ENCODE peak calls at places on chromosomes 4 and X, in nine cellular contexts. L, T, R, W, B, Q, M, E and V are unnamed samples.

GRCh38 chrX:85993539-85994197 is 53.7 kb downstream of the CHM start:
- DNase-seq in B (no peak), M (no peak), Q (no peak), L (peak; percentile 38), E (no peak), W (no peak), R (no peak), T (no peak), V (no peak)

GRCh38 chrX:150517303-150517896 is 51.0 kb upstream of the MTM1 start:
- DNase-seq in E (no peak), M (no peak), B (no peak), R (no peak), L (peak; percentile 48), Q (no peak), W (no peak), T (peak; percentile 33), V (no peak)

GRCh38 chr4:102363033-102363432 is 17.8 kb upstream of the SLC39A8 start:
- DNase-seq in L (no peak), B (no peak), E (no peak), Q (no peak), T (no peak), W (no peak), R (no peak), M (no peak), V (no peak)

GRCh38 chr4:82613111-82613510 is 51.3 kb upstream of the TMEM150C start:
- DNase-seq in B (no peak), M (no peak), L (no peak), R (no peak), T (no peak), E (no peak), Q (no peak), W (no peak), V (no peak)

GRCh38 chr4:172596206-172596605 is 572.4 kb upstream of the GALNT7 start:
- DNase-seq in T (no peak), E (no peak), L (no peak), M (no peak), Q (no peak), R (no peak), W (no peak), B (no peak), V (no peak)

GRCh38 chrX:6170424-6170823 is 58.2 kb downstream of the NLGN4X start:
- DNase-seq in T (no peak), M (no peak), Q (no peak), R (no peak), B (no peak), E (no peak), L (no peak), W (no peak), V (no peak)

GRCh38 chrX:38117485-38117884 is 103.2 kb downstream of the SRPX start:
- DNase-seq in Q (no peak), B (peak; percentile 92), M (no peak), R (no peak), W (no peak), E (no peak), T (no peak), L (peak; percentile 11), V (no peak)

GRCh38 chrX:10554612-10555270 is 65.6 kb downstream of the MID1 start:
- DNase-seq in M (no peak), Q (no peak), T (no peak), L (no peak), W (no peak), R (no peak), E (no peak), B (no peak), V (no peak)

GRCh38 chrX:137151403-137151802 is 117.6 kb upstream of the GPR101 start:
- DNase-seq in Q (no peak), T (no peak), R (no peak), E (no peak), L (no peak), W (no peak), B (no peak), M (no peak), V (no peak)

GRCh38 chr4:53920116-53920515 is 144.3 kb downstream of the CHIC2 start:
- DNase-seq in W (peak; percentile 77), R (no peak), L (peak; percentile 25), B (no peak), M (no peak), Q (no peak), E (no peak), T (no peak), V (no peak)

GRCh38 chrX:46251755-46252154 is 293.5 kb downstream of the ZNF674 start:
- DNase-seq in B (no peak), L (peak; percentile 26), E (no peak), M (no peak), T (no peak), R (no peak), W (no peak), Q (no peak), V (no peak)

GRCh38 chrX:137999542-137999941 is 433.6 kb downstream of the ZIC3 start:
- DNase-seq in R (no peak), T (no peak), B (no peak), W (no peak), E (no peak), L (no peak), M (no peak), Q (no peak), V (no peak)

GRCh38 chr4:6727943-6728250 is 11.9 kb downstream of the BLOC1S4 start:
- DNase-seq in L (peak; percentile 35), B (no peak), R (no peak), W (no peak), E (no peak), T (no peak), M (no peak), Q (no peak), V (no peak)

GRCh38 chr4:128757712-128758111 is 51.8 kb upstream of the JADE1 start:
- DNase-seq in M (peak; percentile 33), B (no peak), L (peak; percentile 27), R (no peak), E (no peak), T (no peak), Q (no peak), W (no peak), V (no peak)

GRCh38 chr4:169485084-169485483 is 127.3 kb downstream of the NEK1 start:
- DNase-seq in M (no peak), T (no peak), W (no peak), L (peak; percentile 34), B (no peak), E (no peak), Q (no peak), R (no peak), V (no peak)

GRCh38 chrX:47514553-47515235 is 31.7 kb upstream of the ZNF41 start:
- DNase-seq in R (no peak), W (no peak), L (peak; percentile 76), M (no peak), T (no peak), B (no peak), E (no peak), Q (no peak), V (no peak)

GRCh38 chr4:118337954-118338353 is 14.8 kb downstream of the PRSS12 start:
- DNase-seq in L (no peak), B (no peak), M (no peak), Q (no peak), T (no peak), W (no peak), R (no peak), E (no peak), V (no peak)

GRCh38 chrX:5086388-5086787 is 1142.3 kb downstream of the NLGN4X start:
- DNase-seq in L (no peak), W (no peak), M (no peak), B (no peak), R (no peak), T (no peak), Q (no peak), E (no peak), V (no peak)

GRCh38 chr4:23327120-23327519 is 562.7 kb downstream of the PPARGC1A start:
- DNase-seq in R (no peak), W (no peak), M (no peak), E (no peak), B (no peak), L (no peak), Q (no peak), T (no peak), V (no peak)

GRCh38 chr4:18869166-18869565 is 847.6 kb upstream of the LCORL start:
- DNase-seq in R (no peak), M (no peak), W (no peak), B (no peak), Q (no peak), T (no peak), L (no peak), E (no peak), V (no peak)

GRCh38 chr4:25865586-25865985 is 2.8 kb upstream of the SEL1L3 start:
- DNase-seq in T (no peak), Q (no peak), B (no peak), M (no peak), E (no peak), W (no peak), R (no peak), L (no peak), V (peak; percentile 53)

GRCh38 chrX:137926090-137926489 is 360.2 kb downstream of the ZIC3 start:
- DNase-seq in L (no peak), M (no peak), E (no peak), T (peak; percentile 13), B (no peak), R (no peak), W (no peak), Q (no peak), V (no peak)

GRCh38 chr4:6608758-6609414 is 31.6 kb upstream of the MRFAP1 start:
- DNase-seq in E (no peak), R (no peak), Q (no peak), L (no peak), M (no peak), T (peak; percentile 42), W (no peak), B (no peak), V (no peak)

GRCh38 chr4:150664935-150665334 is 83.0 kb downstream of the MAB21L2 start:
- DNase-seq in T (no peak), L (peak; percentile 36), M (no peak), B (no peak), E (no peak), Q (no peak), R (no peak), W (no peak), V (no peak)

GRCh38 chrX:152886716-152887115 is 11.2 kb upstream of the ZNF185 start:
- DNase-seq in W (no peak), B (no peak), R (no peak), T (no peak), Q (no peak), M (no peak), E (no peak), L (no peak), V (no peak)

GRCh38 chrX:110786486-110786885 is 9.1 kb downstream of the CHRDL1 start:
- DNase-seq in E (no peak), T (no peak), M (no peak), B (no peak), Q (no peak), R (no peak), W (no peak), L (peak; percentile 30), V (no peak)

GRCh38 chr4:32454482-32454881 is 1734.3 kb downstream of the PCDH7 start:
- DNase-seq in M (no peak), T (no peak), Q (no peak), E (no peak), W (no peak), R (no peak), B (no peak), L (no peak), V (no peak)

GRCh38 chr4:169050308-169050707 is 40.3 kb upstream of the CBR4 start:
- DNase-seq in M (no peak), R (no peak), L (no peak), E (no peak), B (no peak), Q (no peak), W (no peak), T (no peak), V (no peak)

GRCh38 chrX:952816-953215 is 259.6 kb downstream of the CRLF2 start:
- DNase-seq in W (no peak), B (no peak), E (no peak), L (no peak), M (no peak), Q (no peak), R (no peak), T (no peak), V (no peak)

GRCh38 chr4:110902500-110902899 is 279.6 kb upstream of the PITX2 start:
- DNase-seq in W (no peak), E (no peak), M (no peak), Q (no peak), R (no peak), T (no peak), L (peak; percentile 80), B (no peak), V (no peak)

GRCh38 chrX:45497290-45497689 is 296.6 kb upstream of the DIPK2B start:
- DNase-seq in B (no peak), M (no peak), Q (no peak), T (no peak), E (no peak), L (no peak), R (no peak), W (no peak), V (no peak)